ENCODE peak calls at places on chromosomes 13 and 19, in four cellular contexts. One of them, this sample, is unnamed.

GRCh38 chr13:106496072-106496997 is 39.1 kb downstream of the EFNB2 start:
- DNase-seq in breast epithelium: no peak
- DNase-seq in non-pigmented ciliary epithelial cell: no peak
- DNase-seq in kidney tubule cell: no peak
- DNase-seq in this sample: no peak

GRCh38 chr19:1383311-1384084 is at the start of gene NDUFS7:
- DNase-seq in breast epithelium: peak
- DNase-seq in non-pigmented ciliary epithelial cell: no peak
- DNase-seq in kidney tubule cell: peak
- DNase-seq in this sample: peak

GRCh38 chr13:75402787-75403186 is 79.2 kb downstream of the TBC1D4 start:
- DNase-seq in non-pigmented ciliary epithelial cell: no peak
- DNase-seq in kidney tubule cell: peak
- DNase-seq in breast epithelium: no peak
- DNase-seq in this sample: no peak

GRCh38 chr13:95181586-95181985 is 119.7 kb downstream of the ABCC4 start:
- DNase-seq in non-pigmented ciliary epithelial cell: no peak
- DNase-seq in kidney tubule cell: no peak
- DNase-seq in breast epithelium: no peak
- DNase-seq in this sample: no peak

GRCh38 chr13:99894835-99895427 is 76.6 kb downstream of the ZIC5 start:
- DNase-seq in kidney tubule cell: no peak
- DNase-seq in breast epithelium: no peak
- DNase-seq in non-pigmented ciliary epithelial cell: no peak
- DNase-seq in this sample: no peak

GRCh38 chr13:99316657-99317244 is 9.6 kb upstream of the GPR183 start:
- DNase-seq in non-pigmented ciliary epithelial cell: no peak
- DNase-seq in kidney tubule cell: no peak
- DNase-seq in breast epithelium: no peak
- DNase-seq in this sample: no peak

GRCh38 chr19:2902590-2903218 is 2.0 kb downstream of the ZNF57 start:
- DNase-seq in non-pigmented ciliary epithelial cell: no peak
- DNase-seq in kidney tubule cell: no peak
- DNase-seq in breast epithelium: no peak
- DNase-seq in this sample: no peak

GRCh38 chr13:63948045-63948444 is 2532.4 kb upstream of the PCDH20 start:
- DNase-seq in breast epithelium: no peak
- DNase-seq in non-pigmented ciliary epithelial cell: no peak
- DNase-seq in kidney tubule cell: peak
- DNase-seq in this sample: peak

GRCh38 chr19:43667524-43668405 is 2.2 kb downstream of the PLAUR start:
- DNase-seq in breast epithelium: no peak
- DNase-seq in non-pigmented ciliary epithelial cell: no peak
- DNase-seq in kidney tubule cell: no peak
- DNase-seq in this sample: no peak

GRCh38 chr19:49541914-49542313 is 14.1 kb downstream of the RCN3 start:
- DNase-seq in kidney tubule cell: no peak
- DNase-seq in non-pigmented ciliary epithelial cell: no peak
- DNase-seq in breast epithelium: no peak
- DNase-seq in this sample: no peak

GRCh38 chr13:111423168-111423785 is 102.8 kb downstream of the TEX29 start:
- DNase-seq in breast epithelium: no peak
- DNase-seq in kidney tubule cell: peak
- DNase-seq in non-pigmented ciliary epithelial cell: no peak
- DNase-seq in this sample: no peak

GRCh38 chr19:38640368-38640767 is 7.1 kb upstream of the ACTN4 start:
- DNase-seq in non-pigmented ciliary epithelial cell: no peak
- DNase-seq in kidney tubule cell: no peak
- DNase-seq in breast epithelium: no peak
- DNase-seq in this sample: no peak

GRCh38 chr19:51660975-51661600 is 14.5 kb upstream of the SIGLEC14 start:
- DNase-seq in non-pigmented ciliary epithelial cell: peak
- DNase-seq in breast epithelium: no peak
- DNase-seq in kidney tubule cell: peak
- DNase-seq in this sample: peak

GRCh38 chr19:40312533-40312932 is 27.4 kb upstream of the AKT2 start:
- DNase-seq in kidney tubule cell: no peak
- DNase-seq in breast epithelium: no peak
- DNase-seq in non-pigmented ciliary epithelial cell: no peak
- DNase-seq in this sample: no peak

GRCh38 chr13:94318418-94318817 is 161.1 kb downstream of the DCT start:
- DNase-seq in kidney tubule cell: no peak
- DNase-seq in breast epithelium: no peak
- DNase-seq in non-pigmented ciliary epithelial cell: no peak
- DNase-seq in this sample: no peak

GRCh38 chr19:50325310-50326100 is 3.7 kb downstream of the KCNC3 start:
- DNase-seq in breast epithelium: no peak
- DNase-seq in non-pigmented ciliary epithelial cell: no peak
- DNase-seq in kidney tubule cell: peak
- DNase-seq in this sample: peak

GRCh38 chr13:33918199-33918932 is 100.4 kb downstream of the RFC3 start:
- DNase-seq in breast epithelium: no peak
- DNase-seq in non-pigmented ciliary epithelial cell: no peak
- DNase-seq in kidney tubule cell: peak
- DNase-seq in this sample: peak

GRCh38 chr19:47239610-47240296 is 8.8 kb upstream of the BBC3 start:
- DNase-seq in non-pigmented ciliary epithelial cell: no peak
- DNase-seq in breast epithelium: no peak
- DNase-seq in kidney tubule cell: peak
- DNase-seq in this sample: no peak

GRCh38 chr19:55593096-55593772 is 6.1 kb downstream of the FIZ1 start:
- DNase-seq in breast epithelium: no peak
- DNase-seq in non-pigmented ciliary epithelial cell: no peak
- DNase-seq in kidney tubule cell: no peak
- DNase-seq in this sample: no peak

GRCh38 chr13:28822801-28823200 is 2.7 kb downstream of the MTUS2 start:
- DNase-seq in non-pigmented ciliary epithelial cell: no peak
- DNase-seq in breast epithelium: no peak
- DNase-seq in kidney tubule cell: no peak
- DNase-seq in this sample: no peak

GRCh38 chr19:12838893-12839656 is 760 bp downstream of the MAST1 start:
- DNase-seq in non-pigmented ciliary epithelial cell: no peak
- DNase-seq in breast epithelium: no peak
- DNase-seq in kidney tubule cell: no peak
- DNase-seq in this sample: no peak

GRCh38 chr19:13861392-13861713 is 15.6 kb upstream of the NANOS3 start:
- DNase-seq in kidney tubule cell: no peak
- DNase-seq in non-pigmented ciliary epithelial cell: no peak
- DNase-seq in breast epithelium: no peak
- DNase-seq in this sample: no peak

GRCh38 chr19:1811942-1812425 is at the start of gene ATP8B3:
- DNase-seq in kidney tubule cell: no peak
- DNase-seq in breast epithelium: no peak
- DNase-seq in non-pigmented ciliary epithelial cell: no peak
- DNase-seq in this sample: no peak

GRCh38 chr13:110874508-110874960 is 40.3 kb downstream of the ANKRD10 start:
- DNase-seq in breast epithelium: peak
- DNase-seq in kidney tubule cell: peak
- DNase-seq in non-pigmented ciliary epithelial cell: peak
- DNase-seq in this sample: peak

GRCh38 chr13:42796747-42797356 is 15.5 kb downstream of the FAM216B start:
- DNase-seq in non-pigmented ciliary epithelial cell: no peak
- DNase-seq in kidney tubule cell: no peak
- DNase-seq in breast epithelium: no peak
- DNase-seq in this sample: no peak

GRCh38 chr13:47564041-47564440 is 437.0 kb downstream of the SUCLA2 start:
- DNase-seq in breast epithelium: no peak
- DNase-seq in non-pigmented ciliary epithelial cell: no peak
- DNase-seq in kidney tubule cell: no peak
- DNase-seq in this sample: no peak

GRCh38 chr13:85371254-85371653 is 428.0 kb downstream of the SLITRK6 start:
- DNase-seq in non-pigmented ciliary epithelial cell: no peak
- DNase-seq in kidney tubule cell: no peak
- DNase-seq in breast epithelium: no peak
- DNase-seq in this sample: no peak

GRCh38 chr19:8413593-8413923 is 453 bp downstream of the MARCHF2 start:
- DNase-seq in breast epithelium: no peak
- DNase-seq in kidney tubule cell: no peak
- DNase-seq in non-pigmented ciliary epithelial cell: no peak
- DNase-seq in this sample: no peak

GRCh38 chr19:34725400-34725799 is 8.6 kb upstream of the ZNF181 start:
- DNase-seq in breast epithelium: no peak
- DNase-seq in non-pigmented ciliary epithelial cell: no peak
- DNase-seq in kidney tubule cell: no peak
- DNase-seq in this sample: no peak

GRCh38 chr13:73684286-73684685 is 449.9 kb downstream of the KLF12 start:
- DNase-seq in breast epithelium: no peak
- DNase-seq in kidney tubule cell: no peak
- DNase-seq in non-pigmented ciliary epithelial cell: no peak
- DNase-seq in this sample: no peak

GRCh38 chr13:31951215-31951678 is 80.3 kb upstream of the FRY start:
- DNase-seq in breast epithelium: no peak
- DNase-seq in kidney tubule cell: peak
- DNase-seq in non-pigmented ciliary epithelial cell: no peak
- DNase-seq in this sample: peak

GRCh38 chr13:49499889-49500660 is 4.3 kb downstream of the PHF11 start:
- DNase-seq in non-pigmented ciliary epithelial cell: peak
- DNase-seq in kidney tubule cell: no peak
- DNase-seq in breast epithelium: no peak
- DNase-seq in this sample: no peak

GRCh38 chr19:49556412-49557398 is 23.7 kb downstream of the NOSIP start:
- DNase-seq in non-pigmented ciliary epithelial cell: no peak
- DNase-seq in breast epithelium: no peak
- DNase-seq in kidney tubule cell: no peak
- DNase-seq in this sample: no peak

GRCh38 chr13:79528759-79529191 is 47.8 kb downstream of the NDFIP2 start:
- DNase-seq in breast epithelium: no peak
- DNase-seq in kidney tubule cell: no peak
- DNase-seq in non-pigmented ciliary epithelial cell: no peak
- DNase-seq in this sample: no peak